ENCODE peak calls at places on chromosomes 13 and 19, in seven cellular contexts. P, R, I, A, Y, S and H are unnamed samples.

GRCh38 chr19:31715249-31715944 is 366.2 kb upstream of the TSHZ3 start:
- DNase-seq in P (no peak), R (no peak), I (no peak), A (no peak), Y (peak; percentile 5), S (no peak), H (no peak)

GRCh38 chr13:34025746-34026145 is 207.8 kb downstream of the RFC3 start:
- DNase-seq in P (no peak), R (no peak), I (no peak), A (no peak), Y (peak; percentile 86), S (no peak), H (no peak)

GRCh38 chr13:94595006-94595942 is 678 bp downstream of the TGDS start:
- DNase-seq in P (peak; percentile 41), R (peak; percentile 11), I (no peak), A (no peak), Y (peak; percentile 52), S (peak; percentile 18), H (peak; percentile 30)

GRCh38 chr19:13076787-13077186 is 25.9 kb downstream of the LYL1 start:
- DNase-seq in P (no peak), R (no peak), I (no peak), A (no peak), Y (no peak), S (no peak), H (no peak)

GRCh38 chr19:49988433-49988832 is 27.5 kb upstream of the SIGLEC11 start:
- DNase-seq in P (peak; percentile 51), R (no peak), I (no peak), A (no peak), Y (peak; percentile 42), S (peak; percentile 82), H (no peak)

GRCh38 chr19:5130371-5131030 is 161.6 kb downstream of the KDM4B start:
- DNase-seq in P (peak; percentile 53), R (no peak), I (peak; percentile 25), A (no peak), Y (no peak), S (no peak), H (no peak)

GRCh38 chr13:104043184-104043583 is 977.0 kb upstream of the SLC10A2 start:
- DNase-seq in P (no peak), R (no peak), I (no peak), A (no peak), Y (peak; percentile 23), S (no peak), H (no peak)

GRCh38 chr19:35142531-35143230 is 374 bp upstream of the FXYD7 start:
- DNase-seq in P (peak; percentile 75), R (peak; percentile 54), I (peak; percentile 27), A (peak; percentile 9), Y (peak; percentile 52), S (no peak), H (peak; percentile 89)

GRCh38 chr13:24233351-24233901 is 72.9 kb downstream of the SPATA13 start:
- DNase-seq in P (no peak), R (no peak), I (no peak), A (no peak), Y (peak; percentile 81), S (no peak), H (no peak)

GRCh38 chr13:89832827-89833226 is 1514.7 kb upstream of the MIR17HG start:
- DNase-seq in P (no peak), R (no peak), I (no peak), A (no peak), Y (no peak), S (no peak), H (no peak)

GRCh38 chr19:29395712-29396414 is 129.9 kb upstream of the VSTM2B start:
- DNase-seq in P (no peak), R (no peak), I (no peak), A (no peak), Y (no peak), S (no peak), H (no peak)

GRCh38 chr19:3471954-3472655 is 8.2 kb downstream of the SMIM24 start:
- DNase-seq in P (peak; percentile 58), R (peak; percentile 50), I (no peak), A (no peak), Y (peak; percentile 55), S (no peak), H (peak; percentile 81)

GRCh38 chr19:38023245-38023644 is 116.2 kb downstream of the SIPA1L3 start:
- DNase-seq in P (no peak), R (no peak), I (no peak), A (no peak), Y (no peak), S (no peak), H (no peak)

GRCh38 chr13:113062691-113063090 is 42.9 kb upstream of the F7 start:
- DNase-seq in P (no peak), R (no peak), I (no peak), A (no peak), Y (no peak), S (no peak), H (no peak)

GRCh38 chr19:48618278-48618915 is 581 bp downstream of the RPL18 start:
- DNase-seq in P (no peak), R (no peak), I (no peak), A (no peak), Y (peak; percentile 18), S (no peak), H (no peak)

GRCh38 chr13:97238432-97238831 is 16.3 kb downstream of the MBNL2 start:
- DNase-seq in P (peak; percentile 21), R (no peak), I (no peak), A (no peak), Y (no peak), S (no peak), H (no peak)

GRCh38 chr19:13899393-13899792 is 6.5 kb downstream of the BRME1 start:
- DNase-seq in P (no peak), R (no peak), I (no peak), A (no peak), Y (no peak), S (no peak), H (no peak)

GRCh38 chr13:75495938-75496337 is 14.0 kb upstream of the TBC1D4 start:
- DNase-seq in P (no peak), R (no peak), I (no peak), A (no peak), Y (peak; percentile 73), S (no peak), H (no peak)

GRCh38 chr19:10809693-10810285 is 26.2 kb downstream of the TMED1 start:
- DNase-seq in P (no peak), R (no peak), I (no peak), A (no peak), Y (no peak), S (no peak), H (peak; percentile 38)

GRCh38 chr19:40808497-40808896 is 9.5 kb downstream of the EGLN2 start:
- DNase-seq in P (no peak), R (no peak), I (no peak), A (no peak), Y (no peak), S (no peak), H (no peak)

GRCh38 chr19:44598355-44598754 is 15.0 kb upstream of the IGSF23 start:
- DNase-seq in P (no peak), R (no peak), I (no peak), A (no peak), Y (no peak), S (no peak), H (no peak)

GRCh38 chr13:50800091-50800739 is 43.3 kb downstream of the DLEU7 start:
- DNase-seq in P (no peak), R (no peak), I (no peak), A (no peak), Y (peak; percentile 11), S (no peak), H (no peak)

GRCh38 chr19:12034610-12035009 is 869 bp downstream of the ZNF433 start:
- DNase-seq in P (no peak), R (no peak), I (no peak), A (no peak), Y (peak; percentile 21), S (no peak), H (no peak)

GRCh38 chr19:4596033-4596904 is 36.8 kb upstream of the SEMA6B start:
- DNase-seq in P (no peak), R (no peak), I (no peak), A (no peak), Y (no peak), S (no peak), H (no peak)

GRCh38 chr13:104740616-104741222 is 1674.5 kb upstream of the SLC10A2 start:
- DNase-seq in P (no peak), R (peak; percentile 73), I (no peak), A (no peak), Y (no peak), S (no peak), H (no peak)

GRCh38 chr13:107205318-107206112 is 637.6 kb upstream of the ARGLU1 start:
- DNase-seq in P (peak; percentile 70), R (peak; percentile 79), I (peak; percentile 12), A (no peak), Y (peak; percentile 86), S (peak; percentile 65), H (peak; percentile 64)

GRCh38 chr19:54414156-54414555 is 1.1 kb upstream of the TTYH1 start:
- DNase-seq in P (no peak), R (no peak), I (no peak), A (no peak), Y (no peak), S (no peak), H (no peak)

GRCh38 chr13:33799950-33800592 is 17.9 kb upstream of the RFC3 start:
- DNase-seq in P (no peak), R (no peak), I (no peak), A (no peak), Y (peak; percentile 47), S (no peak), H (no peak)

GRCh38 chr13:37349916-37350315 is 244.5 kb upstream of the CSNK1A1L start:
- DNase-seq in P (no peak), R (no peak), I (no peak), A (no peak), Y (no peak), S (no peak), H (no peak)

GRCh38 chr19:31461814-31462539 is 112.7 kb upstream of the TSHZ3 start:
- DNase-seq in P (no peak), R (no peak), I (no peak), A (no peak), Y (no peak), S (no peak), H (no peak)

GRCh38 chr13:84606616-84607015 is 724.3 kb upstream of the SLITRK1 start:
- DNase-seq in P (no peak), R (no peak), I (no peak), A (no peak), Y (no peak), S (no peak), H (no peak)

GRCh38 chr13:67223024-67223423 is 7.1 kb downstream of the PCDH9 start:
- DNase-seq in P (no peak), R (no peak), I (no peak), A (no peak), Y (peak; percentile 14), S (no peak), H (no peak)

GRCh38 chr19:3142938-3143337 is 7.1 kb downstream of the GNA15 start:
- DNase-seq in P (no peak), R (no peak), I (no peak), A (no peak), Y (no peak), S (no peak), H (peak; percentile 3)